ENCODE peak calls at places on chromosome 14, in four cellular contexts. C is AG04450, S is GM06990, Y is astrocyte of the cerebellum. J is an unnamed sample.

GRCh38 chr14:55071870-55072640 is 20.6 kb downstream of the MAPK1IP1L start:
- DNase-seq in Y (peak; percentile 91), C (no peak), S (peak; percentile 71), J (no peak)

GRCh38 chr14:90815817-90816662 is at the start of gene TTC7B:
- DNase-seq in C (no peak), Y (no peak), S (no peak), J (no peak)

GRCh38 chr14:90301580-90302181 is 30.1 kb downstream of the NRDE2 start:
- DNase-seq in S (no peak), C (peak; percentile 41), Y (peak; percentile 55), J (no peak)

GRCh38 chr14:65927871-65928270 is 515.3 kb downstream of the FUT8 start:
- DNase-seq in Y (no peak), S (no peak), C (no peak), J (peak; percentile 61)

GRCh38 chr14:87133073-87133815 is 859.7 kb downstream of the GALC start:
- DNase-seq in Y (peak; percentile 75), C (peak; percentile 88), S (no peak), J (no peak)

GRCh38 chr14:74913986-74914573 is 9.0 kb downstream of the RPS6KL1 start:
- DNase-seq in S (no peak), Y (peak; percentile 56), C (peak; percentile 46), J (no peak)

GRCh38 chr14:104536942-104537612 is 42.5 kb upstream of the C14orf180 start:
- DNase-seq in S (no peak), C (no peak), Y (no peak), J (no peak)

GRCh38 chr14:70709726-70710382 is 68.1 kb downstream of the TTC9 start:
- DNase-seq in S (no peak), C (no peak), Y (no peak), J (no peak)

GRCh38 chr14:22918519-22918808 is 485 bp downstream of the RBM23 start:
- DNase-seq in C (no peak), Y (no peak), S (no peak), J (no peak)

DNA sequence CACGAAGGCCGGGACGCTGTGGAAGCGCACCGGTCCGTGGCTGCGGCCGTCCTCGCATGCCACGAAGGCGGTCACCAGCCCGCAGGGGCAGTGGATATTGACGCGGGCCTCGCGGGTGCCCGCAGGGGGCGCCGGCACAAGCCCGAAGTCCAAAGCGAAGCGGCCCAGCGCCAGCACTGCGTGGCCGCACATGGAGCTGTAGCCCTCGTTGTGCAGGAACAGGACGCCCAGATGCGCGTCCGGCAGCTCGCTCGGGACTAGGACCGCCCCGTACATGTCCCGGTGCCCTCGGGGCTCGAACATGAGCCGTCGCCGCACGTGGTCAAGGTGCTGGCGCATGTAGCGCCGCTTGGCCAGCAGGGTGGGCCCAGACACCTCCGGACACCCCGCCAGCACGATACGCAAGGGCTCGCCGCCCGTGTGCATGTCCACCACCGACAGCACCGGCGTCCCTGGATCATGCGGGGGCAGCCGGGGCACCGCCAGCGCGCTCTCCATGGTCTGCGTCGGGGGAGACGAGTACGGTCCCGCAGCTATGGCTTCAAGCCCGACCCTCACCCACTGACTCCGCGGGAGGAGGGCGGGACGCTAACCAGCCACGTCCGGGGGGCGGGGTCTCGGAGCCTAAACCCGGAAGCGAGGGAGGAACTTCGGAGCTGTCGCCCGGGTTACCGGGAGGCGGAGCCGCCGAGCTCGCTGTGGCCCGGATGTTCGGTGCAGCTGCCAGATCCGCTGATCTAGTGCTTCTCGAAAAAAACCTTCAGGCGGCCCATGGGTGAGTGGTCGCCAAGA is at the start of the genes JKAMP and L3HYPDH:
- DNase-seq in S (peak; percentile 96), C (peak; percentile 87), Y (peak; percentile 89), J (peak; percentile 97)
- TF ChIP-seq CTCF in S (peak; percentile 61), C (peak; percentile 68), Y (peak; percentile 64), J (peak; percentile 38)

GRCh38 chr14:63091394-63091996 is 46.2 kb upstream of the KCNH5 start:
- DNase-seq in Y (no peak), C (no peak), S (no peak), J (no peak)
- TF ChIP-seq CTCF in Y (no peak), C (peak; percentile 20), S (peak; percentile 9), J (no peak)

DNA sequence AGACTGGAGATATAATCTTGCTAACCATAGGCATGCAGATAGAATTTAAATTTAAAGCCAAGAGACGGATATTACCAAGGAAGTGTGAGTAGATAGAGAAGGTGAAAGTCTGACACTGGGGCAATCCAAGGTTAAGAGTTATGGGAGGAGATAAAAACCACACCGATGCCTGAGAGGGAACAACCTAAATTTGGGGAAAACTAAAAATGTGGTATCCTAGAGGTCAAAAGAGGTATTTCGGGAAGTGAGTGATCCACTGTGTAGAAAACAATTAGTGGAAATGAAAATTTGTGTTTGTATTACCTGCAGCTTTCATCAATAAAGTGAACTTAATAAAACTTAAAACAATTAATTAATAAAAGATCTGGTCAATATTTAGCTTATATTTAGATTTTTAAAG is 269.0 kb upstream of the RPL10L start:
- DNase-seq in S (no peak), Y (no peak), C (no peak), J (no peak)
- TF ChIP-seq CTCF in S (no peak), Y (peak; percentile 9), C (no peak), J (no peak)

GRCh38 chr14:73280903-73281302 is 43.6 kb downstream of the PAPLN start:
- DNase-seq in C (no peak), S (no peak), Y (no peak), J (no peak)
- TF ChIP-seq CTCF in C (peak; percentile 14), S (no peak), Y (no peak), J (no peak)

DNA sequence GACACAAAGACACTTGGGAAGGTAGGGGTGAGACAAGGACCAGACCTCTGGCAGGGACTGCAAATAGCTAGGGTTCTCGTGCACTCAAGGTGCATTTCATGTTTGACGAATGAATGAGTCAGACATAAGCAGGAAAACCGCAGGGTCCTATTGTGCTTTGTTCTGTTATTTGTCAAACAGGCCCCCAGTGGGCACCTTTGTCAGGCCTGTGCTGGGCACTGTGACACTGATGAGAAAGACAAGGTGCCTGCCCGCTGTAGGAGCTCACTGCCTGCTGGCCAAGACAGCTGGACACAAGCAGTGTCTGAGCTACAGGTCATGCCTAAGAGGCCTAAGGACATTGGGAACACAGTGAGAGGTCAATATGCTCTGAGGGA is 2.3 kb downstream of the OTUB2 start:
- DNase-seq in C (no peak), Y (peak; percentile 4), S (no peak), J (no peak)
- TF ChIP-seq CTCF in C (no peak), Y (peak; percentile 9), S (no peak), J (no peak)

GRCh38 chr14:99281396-99281795 is 9.4 kb upstream of the BCL11B start:
- DNase-seq in C (no peak), S (no peak), Y (no peak), J (no peak)

GRCh38 chr14:99280041-99280731 is 8.2 kb upstream of the BCL11B start:
- DNase-seq in Y (no peak), S (no peak), C (no peak), J (no peak)

GRCh38 chr14:99280852-99281251 is 8.9 kb upstream of the BCL11B start:
- DNase-seq in Y (no peak), C (no peak), S (no peak), J (no peak)

GRCh38 chr14:99284254-99285004 is 12.4 kb upstream of the BCL11B start:
- DNase-seq in C (no peak), Y (no peak), S (no peak), J (no peak)

GRCh38 chr14:99282261-99283050 is 10.5 kb upstream of the BCL11B start:
- DNase-seq in C (no peak), S (no peak), Y (no peak), J (no peak)
- TF ChIP-seq CTCF in C (no peak), S (no peak), Y (no peak), J (no peak)

DNA sequence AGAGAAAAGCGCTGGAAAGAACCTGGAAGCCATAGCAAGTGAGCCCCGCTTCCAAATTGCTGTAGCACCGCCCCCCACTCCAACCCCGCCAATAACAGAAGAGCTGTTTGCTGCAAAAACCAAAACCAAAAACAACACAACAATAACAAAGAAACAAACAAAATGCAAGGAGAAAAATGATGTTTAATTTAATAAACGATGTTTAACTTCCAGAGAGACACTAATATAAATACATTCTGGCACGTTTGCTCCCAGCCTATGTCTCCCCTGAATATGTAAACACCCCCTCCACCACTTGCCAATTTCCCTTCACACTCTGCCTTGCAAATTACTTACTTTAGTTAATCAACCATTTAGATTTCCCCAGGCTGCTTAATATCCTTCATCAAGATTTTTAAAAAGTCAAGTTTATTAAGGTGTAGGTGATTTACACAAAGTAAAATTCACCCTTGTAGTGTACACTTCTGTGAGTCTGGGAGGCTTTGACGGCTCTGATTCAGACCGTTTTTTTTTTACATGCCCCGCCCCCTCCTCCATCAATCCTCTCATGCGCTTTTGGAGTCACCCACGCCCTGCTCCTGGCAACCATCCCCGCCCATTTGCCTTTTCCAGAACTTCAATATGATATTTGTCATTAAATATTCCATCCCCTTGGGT is 482 bp upstream of the IFI27L2 start:
- DNase-seq in Y (no peak), C (no peak), S (no peak), J (no peak)
- TF ChIP-seq CTCF in Y (no peak), C (no peak), S (no peak), J (no peak)

GRCh38 chr14:78595797-78596196 is 425.6 kb downstream of the NRXN3 start:
- DNase-seq in S (no peak), C (no peak), Y (no peak), J (no peak)
- TF ChIP-seq CTCF in S (peak; percentile 48), C (no peak), Y (peak; percentile 44), J (no peak)